ENCODE peak calls at places on chromosomes 4 and X, in ten cellular contexts. One of them, this sample, is unnamed.

GRCh38 chrX:136754641-136755040 is 26.1 kb downstream of the ARHGEF6 start:
- DNase-seq in SW480: no peak
- DNase-seq in right lobe of liver: no peak
- DNase-seq in Panc1: no peak
- DNase-seq in sciatic nerve: peak
- DNase-seq in AG08395: peak
- DNase-seq in CD4-positive, alpha-beta T cell: peak
- DNase-seq in activated CD4-positive, alpha-beta T cell treated with anti-CD3 and anti-CD28 coated beads, Interleukin-2, amount 10 ng/mL, durations not matched to agents 7 days and 5 days: peak
- DNase-seq in M059J: peak
- DNase-seq in HTR-8/SVneo: no peak
- DNase-seq in this sample: no peak

GRCh38 chr4:150164055-150164454 is 85.8 kb downstream of the DCLK2 start:
- DNase-seq in SW480: no peak
- DNase-seq in right lobe of liver: no peak
- DNase-seq in Panc1: no peak
- DNase-seq in sciatic nerve: no peak
- DNase-seq in AG08395: peak
- DNase-seq in CD4-positive, alpha-beta T cell: no peak
- DNase-seq in activated CD4-positive, alpha-beta T cell treated with anti-CD3 and anti-CD28 coated beads, Interleukin-2, amount 10 ng/mL, durations not matched to agents 7 days and 5 days: no peak
- DNase-seq in M059J: no peak
- DNase-seq in HTR-8/SVneo: no peak
- DNase-seq in this sample: no peak

GRCh38 chr4:21697583-21697982 is 251.0 kb downstream of the KCNIP4 start:
- DNase-seq in SW480: peak
- DNase-seq in right lobe of liver: no peak
- DNase-seq in Panc1: no peak
- DNase-seq in sciatic nerve: no peak
- DNase-seq in AG08395: no peak
- DNase-seq in CD4-positive, alpha-beta T cell: no peak
- DNase-seq in activated CD4-positive, alpha-beta T cell treated with anti-CD3 and anti-CD28 coated beads, Interleukin-2, amount 10 ng/mL, durations not matched to agents 7 days and 5 days: no peak
- DNase-seq in M059J: peak
- DNase-seq in HTR-8/SVneo: peak
- DNase-seq in this sample: no peak

GRCh38 chr4:53640576-53641459 is 49.5 kb upstream of the LNX1 start:
- DNase-seq in SW480: no peak
- DNase-seq in right lobe of liver: no peak
- DNase-seq in Panc1: no peak
- DNase-seq in sciatic nerve: no peak
- DNase-seq in AG08395: no peak
- DNase-seq in CD4-positive, alpha-beta T cell: no peak
- DNase-seq in activated CD4-positive, alpha-beta T cell treated with anti-CD3 and anti-CD28 coated beads, Interleukin-2, amount 10 ng/mL, durations not matched to agents 7 days and 5 days: no peak
- DNase-seq in M059J: no peak
- DNase-seq in HTR-8/SVneo: no peak
- DNase-seq in this sample: no peak

GRCh38 chr4:143358923-143359694 is 22.4 kb downstream of the GAB1 start:
- DNase-seq in SW480: no peak
- DNase-seq in right lobe of liver: no peak
- DNase-seq in Panc1: no peak
- DNase-seq in sciatic nerve: no peak
- DNase-seq in AG08395: peak
- DNase-seq in CD4-positive, alpha-beta T cell: no peak
- DNase-seq in activated CD4-positive, alpha-beta T cell treated with anti-CD3 and anti-CD28 coated beads, Interleukin-2, amount 10 ng/mL, durations not matched to agents 7 days and 5 days: peak
- DNase-seq in M059J: peak
- DNase-seq in HTR-8/SVneo: peak
- DNase-seq in this sample: no peak

GRCh38 chrX:20252392-20253231 is 14.1 kb downstream of the RPS6KA3 start:
- DNase-seq in SW480: no peak
- DNase-seq in right lobe of liver: peak
- DNase-seq in Panc1: no peak
- DNase-seq in sciatic nerve: peak
- DNase-seq in AG08395: peak
- DNase-seq in CD4-positive, alpha-beta T cell: peak
- DNase-seq in activated CD4-positive, alpha-beta T cell treated with anti-CD3 and anti-CD28 coated beads, Interleukin-2, amount 10 ng/mL, durations not matched to agents 7 days and 5 days: peak
- DNase-seq in M059J: peak
- DNase-seq in HTR-8/SVneo: no peak
- DNase-seq in this sample: no peak

GRCh38 chr4:172202480-172203076 is 389.4 kb downstream of the GALNTL6 start:
- DNase-seq in SW480: peak
- DNase-seq in right lobe of liver: no peak
- DNase-seq in Panc1: peak
- DNase-seq in sciatic nerve: no peak
- DNase-seq in AG08395: peak
- DNase-seq in CD4-positive, alpha-beta T cell: no peak
- DNase-seq in activated CD4-positive, alpha-beta T cell treated with anti-CD3 and anti-CD28 coated beads, Interleukin-2, amount 10 ng/mL, durations not matched to agents 7 days and 5 days: no peak
- DNase-seq in M059J: peak
- DNase-seq in HTR-8/SVneo: peak
- DNase-seq in this sample: no peak

GRCh38 chr4:38207110-38207457 is 246.9 kb downstream of the PTTG2 start:
- DNase-seq in SW480: no peak
- DNase-seq in right lobe of liver: no peak
- DNase-seq in Panc1: no peak
- DNase-seq in sciatic nerve: no peak
- DNase-seq in AG08395: no peak
- DNase-seq in CD4-positive, alpha-beta T cell: no peak
- DNase-seq in activated CD4-positive, alpha-beta T cell treated with anti-CD3 and anti-CD28 coated beads, Interleukin-2, amount 10 ng/mL, durations not matched to agents 7 days and 5 days: no peak
- DNase-seq in M059J: no peak
- DNase-seq in HTR-8/SVneo: no peak
- DNase-seq in this sample: no peak

GRCh38 chr4:35556387-35556786 is 687.9 kb downstream of the ARAP2 start:
- DNase-seq in SW480: no peak
- DNase-seq in right lobe of liver: no peak
- DNase-seq in Panc1: no peak
- DNase-seq in sciatic nerve: no peak
- DNase-seq in AG08395: no peak
- DNase-seq in CD4-positive, alpha-beta T cell: no peak
- DNase-seq in activated CD4-positive, alpha-beta T cell treated with anti-CD3 and anti-CD28 coated beads, Interleukin-2, amount 10 ng/mL, durations not matched to agents 7 days and 5 days: no peak
- DNase-seq in M059J: peak
- DNase-seq in HTR-8/SVneo: no peak
- DNase-seq in this sample: no peak

GRCh38 chr4:4888695-4889094 is 29.2 kb downstream of the MSX1 start:
- DNase-seq in SW480: no peak
- DNase-seq in right lobe of liver: no peak
- DNase-seq in Panc1: no peak
- DNase-seq in sciatic nerve: no peak
- DNase-seq in AG08395: no peak
- DNase-seq in CD4-positive, alpha-beta T cell: no peak
- DNase-seq in activated CD4-positive, alpha-beta T cell treated with anti-CD3 and anti-CD28 coated beads, Interleukin-2, amount 10 ng/mL, durations not matched to agents 7 days and 5 days: no peak
- DNase-seq in M059J: no peak
- DNase-seq in HTR-8/SVneo: no peak
- DNase-seq in this sample: no peak

GRCh38 chrX:155216940-155217450 is 735 bp downstream of the VBP1 start:
- DNase-seq in SW480: peak
- DNase-seq in right lobe of liver: no peak
- DNase-seq in Panc1: no peak
- DNase-seq in sciatic nerve: no peak
- DNase-seq in AG08395: peak
- DNase-seq in CD4-positive, alpha-beta T cell: no peak
- DNase-seq in activated CD4-positive, alpha-beta T cell treated with anti-CD3 and anti-CD28 coated beads, Interleukin-2, amount 10 ng/mL, durations not matched to agents 7 days and 5 days: no peak
- DNase-seq in M059J: peak
- DNase-seq in HTR-8/SVneo: no peak
- DNase-seq in this sample: no peak

GRCh38 chr4:2322801-2323200 is 60.9 kb upstream of the MXD4 start:
- DNase-seq in SW480: no peak
- DNase-seq in right lobe of liver: no peak
- DNase-seq in Panc1: no peak
- DNase-seq in sciatic nerve: no peak
- DNase-seq in AG08395: no peak
- DNase-seq in CD4-positive, alpha-beta T cell: no peak
- DNase-seq in activated CD4-positive, alpha-beta T cell treated with anti-CD3 and anti-CD28 coated beads, Interleukin-2, amount 10 ng/mL, durations not matched to agents 7 days and 5 days: no peak
- DNase-seq in M059J: no peak
- DNase-seq in HTR-8/SVneo: no peak
- DNase-seq in this sample: no peak

GRCh38 chr4:138217567-138217966 is 24.6 kb downstream of the SLC7A11 start:
- DNase-seq in SW480: no peak
- DNase-seq in right lobe of liver: no peak
- DNase-seq in Panc1: no peak
- DNase-seq in sciatic nerve: no peak
- DNase-seq in AG08395: no peak
- DNase-seq in CD4-positive, alpha-beta T cell: no peak
- DNase-seq in activated CD4-positive, alpha-beta T cell treated with anti-CD3 and anti-CD28 coated beads, Interleukin-2, amount 10 ng/mL, durations not matched to agents 7 days and 5 days: no peak
- DNase-seq in M059J: no peak
- DNase-seq in HTR-8/SVneo: no peak
- DNase-seq in this sample: no peak

GRCh38 chrX:153865685-153866084 is 20.3 kb downstream of the L1CAM start:
- DNase-seq in SW480: no peak
- DNase-seq in right lobe of liver: no peak
- DNase-seq in Panc1: no peak
- DNase-seq in sciatic nerve: peak
- DNase-seq in AG08395: no peak
- DNase-seq in CD4-positive, alpha-beta T cell: no peak
- DNase-seq in activated CD4-positive, alpha-beta T cell treated with anti-CD3 and anti-CD28 coated beads, Interleukin-2, amount 10 ng/mL, durations not matched to agents 7 days and 5 days: no peak
- DNase-seq in M059J: no peak
- DNase-seq in HTR-8/SVneo: no peak
- DNase-seq in this sample: no peak

GRCh38 chr4:30380404-30380998 is 339.7 kb upstream of the PCDH7 start:
- DNase-seq in SW480: peak
- DNase-seq in right lobe of liver: no peak
- DNase-seq in Panc1: peak
- DNase-seq in sciatic nerve: no peak
- DNase-seq in AG08395: peak
- DNase-seq in CD4-positive, alpha-beta T cell: no peak
- DNase-seq in activated CD4-positive, alpha-beta T cell treated with anti-CD3 and anti-CD28 coated beads, Interleukin-2, amount 10 ng/mL, durations not matched to agents 7 days and 5 days: peak
- DNase-seq in M059J: peak
- DNase-seq in HTR-8/SVneo: peak
- DNase-seq in this sample: peak

GRCh38 chrX:142891046-142891445 is 134.7 kb upstream of the SPANXN4 start:
- DNase-seq in SW480: no peak
- DNase-seq in right lobe of liver: no peak
- DNase-seq in Panc1: no peak
- DNase-seq in sciatic nerve: no peak
- DNase-seq in AG08395: no peak
- DNase-seq in CD4-positive, alpha-beta T cell: no peak
- DNase-seq in activated CD4-positive, alpha-beta T cell treated with anti-CD3 and anti-CD28 coated beads, Interleukin-2, amount 10 ng/mL, durations not matched to agents 7 days and 5 days: no peak
- DNase-seq in M059J: no peak
- DNase-seq in HTR-8/SVneo: no peak
- DNase-seq in this sample: no peak

GRCh38 chrX:2769615-2770014 is 17.8 kb downstream of the XG start:
- DNase-seq in SW480: no peak
- DNase-seq in right lobe of liver: no peak
- DNase-seq in Panc1: no peak
- DNase-seq in sciatic nerve: no peak
- DNase-seq in AG08395: no peak
- DNase-seq in CD4-positive, alpha-beta T cell: no peak
- DNase-seq in activated CD4-positive, alpha-beta T cell treated with anti-CD3 and anti-CD28 coated beads, Interleukin-2, amount 10 ng/mL, durations not matched to agents 7 days and 5 days: no peak
- DNase-seq in M059J: no peak
- DNase-seq in HTR-8/SVneo: no peak
- DNase-seq in this sample: no peak

GRCh38 chr4:156754832-156755570 is 216.6 kb downstream of the PDGFC start:
- DNase-seq in SW480: no peak
- DNase-seq in right lobe of liver: no peak
- DNase-seq in Panc1: no peak
- DNase-seq in sciatic nerve: no peak
- DNase-seq in AG08395: no peak
- DNase-seq in CD4-positive, alpha-beta T cell: no peak
- DNase-seq in activated CD4-positive, alpha-beta T cell treated with anti-CD3 and anti-CD28 coated beads, Interleukin-2, amount 10 ng/mL, durations not matched to agents 7 days and 5 days: no peak
- DNase-seq in M059J: peak
- DNase-seq in HTR-8/SVneo: no peak
- DNase-seq in this sample: no peak

GRCh38 chr4:2411786-2412510 is 6.5 kb downstream of the ZFYVE28 start:
- DNase-seq in SW480: no peak
- DNase-seq in right lobe of liver: no peak
- DNase-seq in Panc1: no peak
- DNase-seq in sciatic nerve: no peak
- DNase-seq in AG08395: no peak
- DNase-seq in CD4-positive, alpha-beta T cell: no peak
- DNase-seq in activated CD4-positive, alpha-beta T cell treated with anti-CD3 and anti-CD28 coated beads, Interleukin-2, amount 10 ng/mL, durations not matched to agents 7 days and 5 days: peak
- DNase-seq in M059J: no peak
- DNase-seq in HTR-8/SVneo: no peak
- DNase-seq in this sample: no peak

GRCh38 chr4:94365304-94365703 is 22.7 kb upstream of the HPGDS start:
- DNase-seq in SW480: no peak
- DNase-seq in right lobe of liver: no peak
- DNase-seq in Panc1: no peak
- DNase-seq in sciatic nerve: no peak
- DNase-seq in AG08395: no peak
- DNase-seq in CD4-positive, alpha-beta T cell: no peak
- DNase-seq in activated CD4-positive, alpha-beta T cell treated with anti-CD3 and anti-CD28 coated beads, Interleukin-2, amount 10 ng/mL, durations not matched to agents 7 days and 5 days: no peak
- DNase-seq in M059J: no peak
- DNase-seq in HTR-8/SVneo: no peak
- DNase-seq in this sample: no peak

GRCh38 chr4:145939241-145939640 is 618 bp upstream of the ZNF827 start:
- DNase-seq in SW480: peak
- DNase-seq in right lobe of liver: no peak
- DNase-seq in Panc1: no peak
- DNase-seq in sciatic nerve: no peak
- DNase-seq in AG08395: no peak
- DNase-seq in CD4-positive, alpha-beta T cell: no peak
- DNase-seq in activated CD4-positive, alpha-beta T cell treated with anti-CD3 and anti-CD28 coated beads, Interleukin-2, amount 10 ng/mL, durations not matched to agents 7 days and 5 days: no peak
- DNase-seq in M059J: peak
- DNase-seq in HTR-8/SVneo: no peak
- DNase-seq in this sample: no peak

GRCh38 chrX:97563531-97564133 is 679.9 kb downstream of the RPA4 start:
- DNase-seq in SW480: peak
- DNase-seq in right lobe of liver: peak
- DNase-seq in Panc1: no peak
- DNase-seq in sciatic nerve: peak
- DNase-seq in AG08395: peak
- DNase-seq in CD4-positive, alpha-beta T cell: peak
- DNase-seq in activated CD4-positive, alpha-beta T cell treated with anti-CD3 and anti-CD28 coated beads, Interleukin-2, amount 10 ng/mL, durations not matched to agents 7 days and 5 days: peak
- DNase-seq in M059J: peak
- DNase-seq in HTR-8/SVneo: peak
- DNase-seq in this sample: no peak

GRCh38 chr4:8771666-8772065 is 100.0 kb downstream of the HMX1 start:
- DNase-seq in SW480: no peak
- DNase-seq in right lobe of liver: no peak
- DNase-seq in Panc1: no peak
- DNase-seq in sciatic nerve: no peak
- DNase-seq in AG08395: no peak
- DNase-seq in CD4-positive, alpha-beta T cell: no peak
- DNase-seq in activated CD4-positive, alpha-beta T cell treated with anti-CD3 and anti-CD28 coated beads, Interleukin-2, amount 10 ng/mL, durations not matched to agents 7 days and 5 days: no peak
- DNase-seq in M059J: no peak
- DNase-seq in HTR-8/SVneo: no peak
- DNase-seq in this sample: no peak